ENCODE peak calls at places on chromosomes 4 and X, in four cellular contexts. One of them, this sample, is unnamed.

GRCh38 chr4:4455199-4455865 is 68.4 kb downstream of the NSG1 start:
- DNase-seq in GM12878: peak
- DNase-seq in HepG2: no peak
- DNase-seq in NT2/D1: no peak
- DNase-seq in this sample: no peak

GRCh38 chr4:10084651-10085320 is 31.8 kb downstream of the WDR1 start:
- DNase-seq in GM12878: no peak
- DNase-seq in HepG2: no peak
- DNase-seq in NT2/D1: no peak
- DNase-seq in this sample: no peak

GRCh38 chr4:43757147-43757546 is 691.5 kb downstream of the KCTD8 start:
- DNase-seq in GM12878: no peak
- DNase-seq in HepG2: no peak
- DNase-seq in NT2/D1: peak
- DNase-seq in this sample: no peak

GRCh38 chr4:37383579-37384229 is 139.2 kb downstream of the NWD2 start:
- DNase-seq in GM12878: no peak
- DNase-seq in HepG2: peak
- DNase-seq in NT2/D1: peak
- DNase-seq in this sample: peak

GRCh38 chrX:10617964-10618342 is 2.4 kb downstream of the MID1 start:
- DNase-seq in GM12878: no peak
- DNase-seq in HepG2: no peak
- DNase-seq in NT2/D1: no peak
- DNase-seq in this sample: peak

GRCh38 chr4:158170691-158171455 is 2.0 kb downstream of the GASK1B start:
- DNase-seq in GM12878: no peak
- DNase-seq in HepG2: peak
- DNase-seq in NT2/D1: no peak
- DNase-seq in this sample: no peak

GRCh38 chrX:96906741-96907140 is 23.0 kb downstream of the RPA4 start:
- DNase-seq in GM12878: no peak
- DNase-seq in HepG2: no peak
- DNase-seq in NT2/D1: no peak
- DNase-seq in this sample: no peak

GRCh38 chrX:117808413-117808812 is 308.2 kb downstream of the KLHL13 start:
- DNase-seq in GM12878: no peak
- DNase-seq in HepG2: no peak
- DNase-seq in NT2/D1: peak
- DNase-seq in this sample: no peak

GRCh38 chrX:71870337-71871098 is 40.1 kb upstream of the NHSL2 start:
- DNase-seq in GM12878: no peak
- DNase-seq in HepG2: peak
- DNase-seq in NT2/D1: peak
- DNase-seq in this sample: peak

GRCh38 chr4:77385124-77385969 is 220.3 kb upstream of the CXCL13 start:
- DNase-seq in GM12878: peak
- DNase-seq in HepG2: peak
- DNase-seq in NT2/D1: peak
- DNase-seq in this sample: peak

GRCh38 chr4:182124359-182124758 is 118.8 kb upstream of the TENM3 start:
- DNase-seq in GM12878: no peak
- DNase-seq in HepG2: no peak
- DNase-seq in NT2/D1: no peak
- DNase-seq in this sample: no peak

GRCh38 chr4:76654796-76655195 is 219.8 kb downstream of the SHROOM3 start:
- DNase-seq in GM12878: no peak
- DNase-seq in HepG2: no peak
- DNase-seq in NT2/D1: no peak
- DNase-seq in this sample: no peak

GRCh38 chrX:40068048-40068447 is 29.7 kb downstream of the BCOR start:
- DNase-seq in GM12878: no peak
- DNase-seq in HepG2: no peak
- DNase-seq in NT2/D1: no peak
- DNase-seq in this sample: no peak

GRCh38 chrX:98956014-98956413 is 1454.1 kb downstream of the PCDH19 start:
- DNase-seq in GM12878: no peak
- DNase-seq in HepG2: no peak
- DNase-seq in NT2/D1: peak
- DNase-seq in this sample: no peak

GRCh38 chr4:117560329-117560728 is 474.0 kb upstream of the NDST3 start:
- DNase-seq in GM12878: no peak
- DNase-seq in HepG2: no peak
- DNase-seq in NT2/D1: no peak
- DNase-seq in this sample: no peak

GRCh38 chrX:42123369-42123768 is 200.0 kb upstream of the CASK start:
- DNase-seq in GM12878: no peak
- DNase-seq in HepG2: no peak
- DNase-seq in NT2/D1: no peak
- DNase-seq in this sample: no peak

GRCh38 chr4:174256277-174256713 is 27.2 kb downstream of the FBXO8 start:
- DNase-seq in GM12878: no peak
- DNase-seq in HepG2: no peak
- DNase-seq in NT2/D1: no peak
- DNase-seq in this sample: no peak

GRCh38 chr4:87931932-87932331 is 43.6 kb upstream of the SPP1 start:
- DNase-seq in GM12878: no peak
- DNase-seq in HepG2: no peak
- DNase-seq in NT2/D1: no peak
- DNase-seq in this sample: no peak

GRCh38 chr4:132513491-132513890 is 635.6 kb upstream of the PCDH10 start:
- DNase-seq in GM12878: no peak
- DNase-seq in HepG2: no peak
- DNase-seq in NT2/D1: no peak
- DNase-seq in this sample: no peak

GRCh38 chr4:185183622-185184281 is 20.0 kb downstream of the CFAP97 start:
- DNase-seq in GM12878: no peak
- DNase-seq in HepG2: peak
- DNase-seq in NT2/D1: peak
- DNase-seq in this sample: peak
- TF ChIP-seq SUZ12 in GM12878: no peak
- TF ChIP-seq SUZ12 in HepG2: no peak
- TF ChIP-seq SUZ12 in NT2/D1: no peak
- TF ChIP-seq SUZ12 in this sample: no peak

GRCh38 chr4:40228497-40229365 is 31.9 kb downstream of the RHOH start:
- DNase-seq in GM12878: peak
- DNase-seq in HepG2: no peak
- DNase-seq in NT2/D1: no peak
- DNase-seq in this sample: peak
- TF ChIP-seq SUZ12 in GM12878: no peak
- TF ChIP-seq SUZ12 in HepG2: no peak
- TF ChIP-seq SUZ12 in NT2/D1: no peak
- TF ChIP-seq SUZ12 in this sample: no peak

DNA sequence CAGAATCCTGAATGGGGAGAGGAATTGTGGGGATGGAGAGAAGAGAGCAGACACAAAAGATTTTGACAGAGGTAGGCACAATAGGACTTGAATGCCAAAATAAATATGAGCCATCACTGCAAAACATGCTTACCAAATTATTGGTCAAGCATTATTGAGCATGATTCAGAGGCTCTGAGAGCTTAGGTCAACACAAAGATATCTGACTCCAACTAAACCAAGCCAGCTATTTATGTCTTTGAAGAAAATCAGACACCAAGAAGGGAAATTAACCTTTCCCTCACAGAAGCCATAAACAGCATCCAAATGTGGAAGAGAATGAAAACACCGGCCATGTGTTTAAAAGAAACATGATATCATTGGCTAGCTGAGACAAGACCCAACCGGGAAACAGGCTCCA is 323.2 kb downstream of the RAB28 start:
- DNase-seq in GM12878: no peak
- DNase-seq in HepG2: no peak
- DNase-seq in NT2/D1: no peak
- DNase-seq in this sample: no peak
- TF ChIP-seq SUZ12 in GM12878: no peak
- TF ChIP-seq SUZ12 in HepG2: no peak
- TF ChIP-seq SUZ12 in NT2/D1: no peak
- TF ChIP-seq SUZ12 in this sample: no peak

DNA sequence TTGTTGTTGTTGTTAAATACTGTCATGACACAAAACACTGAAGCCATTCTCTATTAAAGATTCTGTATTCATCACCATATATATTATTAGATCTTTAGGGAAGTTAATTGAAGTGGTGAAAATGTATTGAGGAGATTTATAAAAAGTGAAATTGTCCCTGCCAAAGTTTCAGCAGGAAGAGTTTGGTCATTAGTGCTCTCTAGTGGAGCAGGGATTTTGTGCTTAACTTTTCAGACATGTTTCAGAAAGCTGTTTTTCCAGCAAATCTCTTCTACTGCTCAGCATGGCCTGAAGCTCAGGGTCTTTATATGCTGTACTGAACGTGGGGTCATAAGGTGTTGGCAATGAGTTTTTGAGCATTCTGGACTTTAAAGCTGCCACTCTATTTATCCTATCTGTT is 36.7 kb upstream of the CXXC4 start:
- DNase-seq in GM12878: no peak
- DNase-seq in HepG2: no peak
- DNase-seq in NT2/D1: no peak
- DNase-seq in this sample: no peak
- TF ChIP-seq SUZ12 in GM12878: no peak
- TF ChIP-seq SUZ12 in HepG2: no peak
- TF ChIP-seq SUZ12 in NT2/D1: no peak
- TF ChIP-seq SUZ12 in this sample: no peak

GRCh38 chrX:35699642-35700041 is 98.5 kb upstream of the MAGEB16 start:
- DNase-seq in GM12878: no peak
- DNase-seq in HepG2: no peak
- DNase-seq in NT2/D1: no peak
- DNase-seq in this sample: no peak

GRCh38 chrX:35696760-35697234 is 101.3 kb upstream of the MAGEB16 start:
- DNase-seq in GM12878: peak
- DNase-seq in HepG2: no peak
- DNase-seq in NT2/D1: no peak
- DNase-seq in this sample: no peak
- TF ChIP-seq SUZ12 in GM12878: no peak
- TF ChIP-seq SUZ12 in HepG2: no peak
- TF ChIP-seq SUZ12 in NT2/D1: no peak
- TF ChIP-seq SUZ12 in this sample: no peak